ENCODE peak calls at places on chromosomes 12 and 14, in four cellular contexts. Y, Z, C and O are unnamed samples.

GRCh38 chr14:99589031-99589441 is 15.0 kb downstream of the CCDC85C start:
- DNase-seq in C (no peak), Y (no peak), Z (no peak), O (no peak)

GRCh38 chr14:24147761-24148428 is 597 bp downstream of the RNF31 start:
- DNase-seq in Y (no peak), Z (no peak), C (no peak), O (no peak)

GRCh38 chr14:90521121-90521929 is 124.5 kb downstream of the CALM1 start:
- DNase-seq in Z (peak), Y (no peak), C (no peak), O (no peak)

GRCh38 chr14:23181453-23181852 is 2.0 kb downstream of the SLC7A8 start:
- DNase-seq in Z (no peak), C (no peak), Y (no peak), O (no peak)

GRCh38 chr12:11771356-11771755 is 121.9 kb downstream of the ETV6 start:
- DNase-seq in C (peak), Z (no peak), Y (no peak), O (no peak)

GRCh38 chr12:113142173-113142885 is 6.8 kb upstream of the RASAL1 start:
- DNase-seq in Y (no peak), C (no peak), Z (no peak), O (no peak)

GRCh38 chr12:132191715-132192553 is 47.7 kb downstream of the NOC4L start:
- DNase-seq in Y (no peak), C (no peak), Z (no peak), O (no peak)

GRCh38 chr12:47383942-47384341 is 304.2 kb upstream of the AMIGO2 start:
- DNase-seq in Y (no peak), Z (peak), C (peak), O (no peak)

GRCh38 chr14:75452900-75453816 is 25.3 kb downstream of the JDP2 start:
- DNase-seq in Z (peak), C (peak), Y (peak), O (peak)

GRCh38 chr14:32201196-32201815 is 539 bp upstream of the RNU6-7 start:
- DNase-seq in Z (peak), C (peak), Y (peak), O (no peak)

GRCh38 chr14:104019806-104020205 is 65.7 kb upstream of the ASPG start:
- DNase-seq in C (no peak), Y (no peak), Z (no peak), O (no peak)

GRCh38 chr14:67416810-67417209 is 4.8 kb upstream of the PLEK2 start:
- DNase-seq in Z (no peak), C (no peak), Y (no peak), O (no peak)

GRCh38 chr12:57700317-57700716 is 6.4 kb downstream of the OS9 start:
- DNase-seq in C (no peak), Z (no peak), Y (no peak), O (no peak)

GRCh38 chr14:47846008-47846407 is 170.6 kb upstream of the MDGA2 start:
- DNase-seq in Z (no peak), Y (no peak), C (no peak), O (no peak)

GRCh38 chr12:28872654-28873268 is 276.3 kb upstream of the FAR2 start:
- DNase-seq in Z (peak), C (peak), Y (peak), O (no peak)

GRCh38 chr14:51607677-51608076 is 44.0 kb upstream of the FRMD6 start:
- DNase-seq in C (no peak), Y (no peak), Z (no peak), O (peak)

GRCh38 chr14:50055461-50056228 is 60.7 kb downstream of the VCPKMT start:
- DNase-seq in Y (no peak), C (no peak), Z (no peak), O (no peak)

GRCh38 chr14:100084591-100084990 is 19.4 kb downstream of the EVL start:
- DNase-seq in Y (no peak), C (no peak), Z (no peak), O (no peak)

GRCh38 chr12:106582264-106582591 is 576 bp upstream of the RFX4 start:
- DNase-seq in Z (no peak), Y (no peak), C (no peak), O (no peak)

DNA sequence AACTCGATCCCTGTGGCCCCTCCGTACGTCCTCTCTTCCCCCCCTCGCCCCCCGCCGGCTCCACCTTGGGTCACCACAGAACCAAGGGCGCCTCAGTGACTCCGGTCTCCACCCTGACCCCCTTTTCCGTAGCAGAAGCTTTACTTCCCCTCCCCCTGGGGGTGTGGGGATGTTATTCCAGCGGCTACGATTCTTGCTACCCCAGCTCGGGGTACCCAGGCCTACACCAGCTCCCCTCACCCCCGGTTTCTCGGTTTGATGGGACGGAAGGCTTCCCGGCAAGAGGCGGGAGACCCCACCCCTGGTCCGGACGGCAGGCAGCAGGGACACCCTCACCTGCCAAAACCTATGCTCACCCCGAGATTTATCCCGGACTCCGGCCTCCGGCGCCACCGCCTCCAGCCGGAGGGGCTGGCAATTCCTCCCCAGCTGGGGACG is 665 bp downstream of the RAB15 start:
- DNase-seq in Y (no peak), C (no peak), Z (peak), O (no peak)
- H3K4me3 ChIP-seq in Y (peak), C (peak), Z (peak), O (peak)

GRCh38 chr14:54230645-54231044 is 166.2 kb upstream of the CDKN3 start:
- DNase-seq in C (no peak), Z (no peak), Y (no peak), O (no peak)
- TF ChIP-seq CTCF in C (no peak), Z (no peak), Y (no peak), O (no peak)

GRCh38 chr14:105180598-105181528 is at the start of gene NUDT14:
- DNase-seq in C (peak), Y (peak), Z (peak), O (no peak)

GRCh38 chr14:105184461-105184860 is 3.3 kb upstream of the NUDT14 start:
- DNase-seq in Z (no peak), Y (no peak), C (no peak), O (no peak)

GRCh38 chr14:105179191-105179590 is 1.9 kb downstream of the NUDT14 start:
- DNase-seq in C (no peak), Y (no peak), Z (no peak), O (no peak)

GRCh38 chr14:105182296-105183020 is 1.3 kb upstream of the NUDT14 start:
- DNase-seq in Z (no peak), C (no peak), Y (no peak), O (no peak)

GRCh38 chr14:105181542-105182295 is 607 bp upstream of the NUDT14 start:
- DNase-seq in Y (no peak), C (no peak), Z (no peak), O (no peak)
- H3K4me3 ChIP-seq in Y (peak), C (peak), Z (peak), O (no peak)

DNA sequence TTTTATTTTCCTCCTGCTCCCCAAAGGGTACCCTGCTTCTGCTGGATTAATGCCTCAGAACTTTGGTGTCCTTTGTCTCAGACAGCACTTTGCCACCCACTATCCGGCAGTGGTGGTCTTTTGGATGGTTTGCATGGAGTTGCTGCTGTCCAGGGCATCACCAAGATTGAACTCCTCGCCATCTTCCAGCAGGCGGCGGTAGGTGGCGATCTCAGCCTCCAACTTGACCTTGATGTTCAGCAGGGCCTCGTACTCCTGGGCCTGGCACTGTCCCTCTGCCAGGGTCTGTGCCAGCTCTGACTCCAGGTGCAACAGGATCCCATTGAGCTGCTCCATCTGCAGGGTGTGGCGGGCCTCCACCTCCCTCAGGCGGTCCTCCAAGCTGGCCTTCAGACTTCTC is 9.4 kb upstream of the NOPCHAP1 start:
- DNase-seq in Z (no peak), C (no peak), Y (no peak), O (no peak)
- TF ChIP-seq CTCF in Z (no peak), C (no peak), Y (no peak), O (no peak)

GRCh38 chr12:59873136-59873535 is 277.3 kb downstream of the SLC16A7 start:
- DNase-seq in Z (no peak), Y (no peak), C (no peak), O (no peak)

GRCh38 chr12:59871779-59872178 is 275.9 kb downstream of the SLC16A7 start:
- DNase-seq in Y (no peak), Z (no peak), C (no peak), O (no peak)

DNA sequence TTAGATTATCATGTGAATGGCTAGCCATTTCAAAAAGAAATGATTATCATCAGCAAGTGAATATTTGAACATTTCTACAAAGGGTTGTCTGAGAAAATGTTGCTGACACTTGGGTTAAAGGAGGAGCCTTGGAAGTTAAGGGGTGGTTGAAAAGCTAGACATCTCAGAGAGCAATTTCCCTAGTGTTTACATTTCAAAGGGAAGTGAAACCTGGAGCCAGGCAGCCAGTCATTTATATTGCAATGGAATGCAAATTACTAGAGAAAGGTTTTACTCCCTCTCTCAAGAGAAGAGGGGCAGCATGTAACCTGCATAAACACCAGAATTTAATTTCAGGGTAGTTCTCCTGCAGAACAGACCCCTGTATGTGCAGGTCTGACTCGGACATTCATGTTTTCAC is 279.0 kb downstream of the SLC16A7 start:
- DNase-seq in Y (no peak), C (no peak), Z (no peak), O (no peak)
- H3K4me3 ChIP-seq in Y (no peak), C (no peak), Z (no peak), O (no peak)